ENCODE peak calls at places on chromosomes 16 and 17, in four cellular contexts. One of them, this sample, is unnamed.
A peak's percentile ranks its signal among the peaks of the same experiment; 100 is the strongest.

GRCh38 chr17:56597495-56597990 is 4.0 kb downstream of the NOG start:
- DNase-seq in cardiac muscle cell: no peak
- DNase-seq in psoas muscle: no peak
- DNase-seq in dorsolateral prefrontal cortex: no peak
- DNase-seq in this sample: peak; percentile 16

GRCh38 chr17:31390748-31391495 is 553 bp upstream of the RAB11FIP4 start:
- DNase-seq in cardiac muscle cell: peak; percentile 19
- DNase-seq in psoas muscle: no peak
- DNase-seq in dorsolateral prefrontal cortex: no peak
- DNase-seq in this sample: no peak

GRCh38 chr16:23027386-23027785 is 121.9 kb downstream of the USP31 start:
- DNase-seq in psoas muscle: no peak
- DNase-seq in cardiac muscle cell: no peak
- DNase-seq in dorsolateral prefrontal cortex: no peak
- DNase-seq in this sample: no peak

GRCh38 chr16:9112844-9113186 is 21.4 kb downstream of the HAPSTR1 start:
- DNase-seq in cardiac muscle cell: no peak
- DNase-seq in psoas muscle: no peak
- DNase-seq in dorsolateral prefrontal cortex: no peak
- DNase-seq in this sample: no peak

GRCh38 chr17:76517638-76518038 is 16.4 kb upstream of the RHBDF2 start:
- DNase-seq in psoas muscle: no peak
- DNase-seq in cardiac muscle cell: no peak
- DNase-seq in dorsolateral prefrontal cortex: no peak
- DNase-seq in this sample: no peak

GRCh38 chr17:14886200-14886739 is 378.9 kb downstream of the PMP22 start:
- DNase-seq in psoas muscle: no peak
- DNase-seq in dorsolateral prefrontal cortex: no peak
- DNase-seq in cardiac muscle cell: no peak
- DNase-seq in this sample: no peak

GRCh38 chr17:13131211-13131610 is 113.4 kb upstream of the ELAC2 start:
- DNase-seq in cardiac muscle cell: no peak
- DNase-seq in psoas muscle: no peak
- DNase-seq in dorsolateral prefrontal cortex: no peak
- DNase-seq in this sample: no peak

GRCh38 chr17:63406689-63407330 is 39.3 kb downstream of the CYB561 start:
- DNase-seq in cardiac muscle cell: peak; percentile 94
- DNase-seq in psoas muscle: no peak
- DNase-seq in dorsolateral prefrontal cortex: no peak
- DNase-seq in this sample: no peak

GRCh38 chr16:79097090-79097489 is 503.4 kb downstream of the MAF start:
- DNase-seq in dorsolateral prefrontal cortex: no peak
- DNase-seq in cardiac muscle cell: no peak
- DNase-seq in psoas muscle: no peak
- DNase-seq in this sample: no peak

GRCh38 chr17:885971-886571 is 93.5 kb downstream of the NXN start:
- DNase-seq in cardiac muscle cell: no peak
- DNase-seq in psoas muscle: peak; percentile 79
- DNase-seq in dorsolateral prefrontal cortex: no peak
- DNase-seq in this sample: peak; percentile 66

GRCh38 chr17:39666231-39666600 is 1.1 kb downstream of the TCAP start:
- DNase-seq in psoas muscle: no peak
- DNase-seq in dorsolateral prefrontal cortex: no peak
- DNase-seq in cardiac muscle cell: no peak
- DNase-seq in this sample: no peak

GRCh38 chr16:57061084-57061905 is 31.1 kb upstream of the CPNE2 start:
- DNase-seq in dorsolateral prefrontal cortex: no peak
- DNase-seq in psoas muscle: peak; percentile 89
- DNase-seq in cardiac muscle cell: peak; percentile 76
- DNase-seq in this sample: peak; percentile 74

GRCh38 chr16:49484936-49485335 is 111.3 kb downstream of the C16orf78 start:
- DNase-seq in dorsolateral prefrontal cortex: no peak
- DNase-seq in cardiac muscle cell: no peak
- DNase-seq in psoas muscle: no peak
- DNase-seq in this sample: no peak

DNA sequence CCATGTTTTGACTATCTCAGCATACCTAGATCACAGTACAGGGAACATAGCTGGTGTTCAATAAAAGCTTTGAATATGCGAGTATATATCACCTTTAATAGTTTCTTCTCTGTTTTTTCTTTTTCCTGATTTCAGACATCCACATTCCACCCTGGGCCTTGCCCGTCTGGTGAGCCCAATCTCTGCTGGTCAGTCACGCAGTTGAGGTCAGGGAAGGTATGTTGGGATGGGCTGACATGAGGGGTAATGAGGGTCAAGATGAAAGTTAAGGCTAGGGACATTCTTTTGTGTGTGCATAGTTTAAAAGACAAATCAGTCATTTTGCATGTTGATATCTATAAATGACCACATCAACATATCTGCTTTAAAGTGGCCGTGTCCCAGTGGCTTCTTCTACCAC is 33.1 kb downstream of the KCNJ16 start:
- DNase-seq in cardiac muscle cell: no peak
- DNase-seq in psoas muscle: no peak
- DNase-seq in dorsolateral prefrontal cortex: no peak
- DNase-seq in this sample: no peak
- TF ChIP-seq CTCF in cardiac muscle cell: no peak
- TF ChIP-seq CTCF in psoas muscle: no peak
- TF ChIP-seq CTCF in dorsolateral prefrontal cortex: no peak
- TF ChIP-seq CTCF in this sample: no peak

DNA sequence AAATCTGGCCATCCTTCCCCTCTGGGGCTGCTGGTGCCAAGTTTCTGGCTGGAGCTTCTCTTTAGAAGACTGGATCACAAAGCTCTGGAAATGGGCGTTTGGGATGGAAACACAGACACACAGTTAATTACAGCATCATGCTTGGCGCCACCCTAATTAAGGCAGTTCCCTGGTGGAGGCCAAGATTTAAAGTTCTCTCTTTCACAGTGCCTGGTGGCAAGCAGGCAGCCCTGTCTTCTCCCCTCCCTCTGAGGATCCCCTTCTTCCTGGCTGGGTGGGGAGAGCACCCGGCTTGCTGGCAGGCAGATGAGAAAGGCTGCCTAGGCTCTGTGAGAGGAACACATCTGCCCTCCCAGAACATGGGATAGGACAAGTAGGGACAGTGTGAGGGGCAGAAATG is 59.0 kb upstream of the NKD1 start:
- DNase-seq in cardiac muscle cell: no peak
- DNase-seq in dorsolateral prefrontal cortex: no peak
- DNase-seq in psoas muscle: no peak
- DNase-seq in this sample: no peak
- H3K27ac ChIP-seq in cardiac muscle cell: no peak overlapping the region
- H3K27ac ChIP-seq in dorsolateral prefrontal cortex: no peak overlapping the region
- H3K27ac ChIP-seq in psoas muscle: no peak overlapping the region
- H3K27ac ChIP-seq in this sample: no peak overlapping the region

GRCh38 chr17:81364278-81365147 is 30.7 kb upstream of the BAHCC1 start:
- DNase-seq in psoas muscle: no peak
- DNase-seq in cardiac muscle cell: no peak
- DNase-seq in dorsolateral prefrontal cortex: no peak
- DNase-seq in this sample: no peak

GRCh38 chr17:81365148-81365600 is 30.1 kb upstream of the BAHCC1 start:
- DNase-seq in psoas muscle: peak; percentile 63
- DNase-seq in cardiac muscle cell: peak; percentile 77
- DNase-seq in dorsolateral prefrontal cortex: peak; percentile 55
- DNase-seq in this sample: peak; percentile 46

GRCh38 chr17:81366648-81367047 is 28.6 kb upstream of the BAHCC1 start:
- DNase-seq in psoas muscle: no peak
- DNase-seq in dorsolateral prefrontal cortex: no peak
- DNase-seq in cardiac muscle cell: no peak
- DNase-seq in this sample: no peak

GRCh38 chr17:81367171-81367570 is 28.1 kb upstream of the BAHCC1 start:
- DNase-seq in psoas muscle: no peak
- DNase-seq in dorsolateral prefrontal cortex: no peak
- DNase-seq in cardiac muscle cell: no peak
- DNase-seq in this sample: no peak

GRCh38 chr17:81365601-81366585 is 29.4 kb upstream of the BAHCC1 start:
- DNase-seq in cardiac muscle cell: peak; percentile 86
- DNase-seq in psoas muscle: no peak
- DNase-seq in dorsolateral prefrontal cortex: no peak
- DNase-seq in this sample: no peak
- TF ChIP-seq CTCF in cardiac muscle cell: no peak
- TF ChIP-seq CTCF in psoas muscle: no peak
- TF ChIP-seq CTCF in dorsolateral prefrontal cortex: no peak
- TF ChIP-seq CTCF in this sample: no peak

GRCh38 chr16:24671455-24671954 is 57.9 kb upstream of the TNRC6A start:
- DNase-seq in psoas muscle: no peak
- DNase-seq in cardiac muscle cell: no peak
- DNase-seq in dorsolateral prefrontal cortex: no peak
- DNase-seq in this sample: no peak
- H3K27ac ChIP-seq in psoas muscle: no peak overlapping the region
- H3K27ac ChIP-seq in cardiac muscle cell: no peak overlapping the region
- H3K27ac ChIP-seq in dorsolateral prefrontal cortex: peak overlapping the region; percentile 85
- H3K27ac ChIP-seq in this sample: no peak overlapping the region

GRCh38 chr17:17109231-17109630 is 67.0 kb downstream of the MPRIP start:
- DNase-seq in dorsolateral prefrontal cortex: no peak
- DNase-seq in cardiac muscle cell: no peak
- DNase-seq in psoas muscle: no peak
- DNase-seq in this sample: no peak
- TF ChIP-seq CTCF in dorsolateral prefrontal cortex: no peak
- TF ChIP-seq CTCF in cardiac muscle cell: no peak
- TF ChIP-seq CTCF in psoas muscle: peak; percentile 24
- TF ChIP-seq CTCF in this sample: peak; percentile 43

This sample was measured in heart right ventricle.